ENCODE peak calls at places on chromosomes 12 and 14, in seven cellular contexts. One of them, this sample, is unnamed.

GRCh38 chr12:124480469-124481256 is 86.7 kb downstream of the NCOR2 start:
- DNase-seq in right lobe of liver: no peak
- DNase-seq in testis: peak
- DNase-seq in body of pancreas: peak
- DNase-seq in adrenal gland: peak
- DNase-seq in Peyer's patch: peak
- DNase-seq in HCT116: no peak
- DNase-seq in this sample: no peak

GRCh38 chr12:132508248-132508740 is 18.3 kb downstream of the FBRSL1 start:
- DNase-seq in right lobe of liver: no peak
- DNase-seq in testis: no peak
- DNase-seq in body of pancreas: no peak
- DNase-seq in adrenal gland: no peak
- DNase-seq in Peyer's patch: no peak
- DNase-seq in HCT116: no peak
- DNase-seq in this sample: no peak

GRCh38 chr12:46358325-46358700 is 14.3 kb downstream of the SLC38A2 start:
- DNase-seq in right lobe of liver: no peak
- DNase-seq in testis: no peak
- DNase-seq in body of pancreas: no peak
- DNase-seq in adrenal gland: no peak
- DNase-seq in Peyer's patch: no peak
- DNase-seq in HCT116: no peak
- DNase-seq in this sample: no peak

GRCh38 chr12:46224401-46224800 is 44.4 kb downstream of the SLC38A1 start:
- DNase-seq in right lobe of liver: no peak
- DNase-seq in testis: no peak
- DNase-seq in body of pancreas: peak
- DNase-seq in adrenal gland: no peak
- DNase-seq in Peyer's patch: no peak
- DNase-seq in HCT116: no peak
- DNase-seq in this sample: no peak

GRCh38 chr12:46264057-46264456 is 4.8 kb downstream of the SLC38A1 start:
- DNase-seq in right lobe of liver: no peak
- DNase-seq in testis: no peak
- DNase-seq in body of pancreas: no peak
- DNase-seq in adrenal gland: no peak
- DNase-seq in Peyer's patch: no peak
- DNase-seq in HCT116: no peak
- DNase-seq in this sample: no peak

GRCh38 chr12:15856097-15856982 is 25.8 kb upstream of the STRAP start:
- DNase-seq in right lobe of liver: peak
- DNase-seq in testis: peak
- DNase-seq in body of pancreas: peak
- DNase-seq in adrenal gland: peak
- DNase-seq in Peyer's patch: peak
- DNase-seq in HCT116: peak
- DNase-seq in this sample: no peak

GRCh38 chr12:121539908-121540307 is 40.9 kb downstream of the KDM2B start:
- DNase-seq in right lobe of liver: no peak
- DNase-seq in testis: no peak
- DNase-seq in body of pancreas: no peak
- DNase-seq in adrenal gland: no peak
- DNase-seq in Peyer's patch: no peak
- DNase-seq in HCT116: no peak
- DNase-seq in this sample: no peak

GRCh38 chr12:17954788-17955187 is 135.2 kb downstream of the RERGL start:
- DNase-seq in right lobe of liver: no peak
- DNase-seq in testis: no peak
- DNase-seq in body of pancreas: no peak
- DNase-seq in adrenal gland: no peak
- DNase-seq in Peyer's patch: no peak
- DNase-seq in HCT116: no peak
- DNase-seq in this sample: no peak

GRCh38 chr14:105255021-105255507 is 6.7 kb downstream of the BTBD6 start:
- DNase-seq in right lobe of liver: no peak
- DNase-seq in testis: no peak
- DNase-seq in body of pancreas: no peak
- DNase-seq in adrenal gland: no peak
- DNase-seq in Peyer's patch: no peak
- DNase-seq in HCT116: no peak
- DNase-seq in this sample: no peak

GRCh38 chr12:108801736-108802665 is 55.4 kb downstream of the SSH1 start:
- DNase-seq in right lobe of liver: no peak
- DNase-seq in testis: no peak
- DNase-seq in body of pancreas: no peak
- DNase-seq in adrenal gland: peak
- DNase-seq in Peyer's patch: no peak
- DNase-seq in HCT116: no peak
- DNase-seq in this sample: no peak

GRCh38 chr12:9404469-9405260 is 196.5 kb upstream of the PZP start:
- DNase-seq in right lobe of liver: no peak
- DNase-seq in testis: no peak
- DNase-seq in body of pancreas: no peak
- DNase-seq in adrenal gland: no peak
- DNase-seq in Peyer's patch: peak
- DNase-seq in HCT116: no peak
- DNase-seq in this sample: no peak

GRCh38 chr12:71840226-71840847 is 778 bp downstream of the TBC1D15 start:
- DNase-seq in right lobe of liver: no peak
- DNase-seq in testis: no peak
- DNase-seq in body of pancreas: peak
- DNase-seq in adrenal gland: no peak
- DNase-seq in Peyer's patch: no peak
- DNase-seq in HCT116: peak
- DNase-seq in this sample: no peak

GRCh38 chr14:98754343-98755025 is 517.5 kb downstream of the BCL11B start:
- DNase-seq in right lobe of liver: no peak
- DNase-seq in testis: no peak
- DNase-seq in body of pancreas: no peak
- DNase-seq in adrenal gland: no peak
- DNase-seq in Peyer's patch: no peak
- DNase-seq in HCT116: no peak
- DNase-seq in this sample: peak

DNA sequence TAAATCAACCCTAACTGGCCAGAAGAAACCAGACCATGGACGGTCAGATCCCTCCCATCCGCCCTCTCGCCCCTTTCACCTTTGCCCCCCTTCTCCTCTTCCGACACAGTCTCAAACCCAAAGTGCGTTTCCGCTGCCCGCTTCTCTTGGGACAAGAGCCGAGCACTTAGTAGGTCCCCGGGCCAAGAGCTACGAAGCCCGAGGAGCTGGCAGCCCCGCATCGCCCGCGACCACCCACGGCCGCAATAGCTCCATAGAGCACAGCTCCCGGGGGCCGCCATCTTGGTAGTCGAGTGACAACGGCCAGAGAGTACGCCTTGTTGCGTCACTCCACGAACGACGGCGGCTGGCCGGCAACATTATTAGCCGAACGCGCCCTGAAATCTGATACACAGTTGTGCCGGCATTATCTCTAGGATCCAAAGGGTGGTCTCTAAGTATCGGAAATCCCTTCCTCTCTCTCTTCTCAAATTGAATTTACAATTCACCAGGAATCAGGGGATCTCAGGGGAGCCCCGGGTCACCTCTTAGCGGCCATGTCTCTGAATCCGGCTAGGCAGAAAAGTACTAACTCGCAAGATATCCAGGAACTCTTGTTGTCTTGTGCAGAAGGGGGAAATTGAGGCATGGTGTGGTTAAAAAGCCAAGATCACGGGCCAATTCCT is at the start of gene COQ5:
- DNase-seq in right lobe of liver: peak
- DNase-seq in testis: peak
- DNase-seq in body of pancreas: peak
- DNase-seq in adrenal gland: peak
- DNase-seq in Peyer's patch: peak
- DNase-seq in HCT116: peak
- DNase-seq in this sample: no peak
- TF ChIP-seq POLR2A in right lobe of liver: peak
- TF ChIP-seq POLR2A in testis: no peak
- TF ChIP-seq POLR2A in body of pancreas: peak
- TF ChIP-seq POLR2A in adrenal gland: peak
- TF ChIP-seq POLR2A in Peyer's patch: peak
- TF ChIP-seq POLR2A in HCT116: peak
- TF ChIP-seq POLR2A in this sample: no peak

DNA sequence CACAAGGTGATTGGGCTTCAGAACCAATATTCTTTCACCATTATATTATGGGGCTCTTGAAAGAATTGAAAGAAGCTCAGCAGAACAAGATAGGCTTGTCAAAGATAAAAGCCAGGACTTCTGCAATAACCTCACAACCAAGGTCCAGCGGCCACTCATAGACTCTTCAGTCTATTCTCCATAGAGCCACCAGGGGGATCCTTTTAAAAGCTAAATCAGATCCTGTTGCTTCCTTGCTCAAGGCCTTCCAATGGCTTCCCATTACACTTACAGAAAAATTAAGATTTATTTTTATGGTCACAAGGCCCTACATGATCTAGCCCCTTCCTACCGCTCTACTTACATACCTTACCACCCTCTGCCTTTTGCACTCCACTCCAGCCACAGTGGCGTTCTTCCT is 169.6 kb downstream of the C12orf42 start:
- DNase-seq in right lobe of liver: no peak
- DNase-seq in testis: no peak
- DNase-seq in body of pancreas: no peak
- DNase-seq in adrenal gland: no peak
- DNase-seq in Peyer's patch: no peak
- DNase-seq in HCT116: peak
- DNase-seq in this sample: no peak
- TF ChIP-seq CTCF in right lobe of liver: no peak
- TF ChIP-seq CTCF in testis: no peak
- TF ChIP-seq CTCF in body of pancreas: no peak
- TF ChIP-seq CTCF in adrenal gland: no peak
- TF ChIP-seq CTCF in Peyer's patch: no peak
- TF ChIP-seq CTCF in HCT116: peak
- TF ChIP-seq CTCF in this sample: no peak

GRCh38 chr12:93798752-93799151 is 121.6 kb downstream of the CRADD start:
- DNase-seq in right lobe of liver: no peak
- DNase-seq in testis: no peak
- DNase-seq in body of pancreas: no peak
- DNase-seq in adrenal gland: no peak
- DNase-seq in Peyer's patch: no peak
- DNase-seq in HCT116: no peak
- DNase-seq in this sample: no peak
- TF ChIP-seq POLR2A in right lobe of liver: no peak
- TF ChIP-seq POLR2A in testis: no peak
- TF ChIP-seq POLR2A in body of pancreas: no peak
- TF ChIP-seq POLR2A in adrenal gland: no peak
- TF ChIP-seq POLR2A in Peyer's patch: no peak
- TF ChIP-seq POLR2A in HCT116: no peak
- TF ChIP-seq POLR2A in this sample: no peak

GRCh38 chr14:79631276-79631675 is 580.0 kb downstream of the DIO2 start:
- DNase-seq in right lobe of liver: peak
- DNase-seq in testis: peak
- DNase-seq in body of pancreas: no peak
- DNase-seq in adrenal gland: no peak
- DNase-seq in Peyer's patch: no peak
- DNase-seq in HCT116: no peak
- DNase-seq in this sample: no peak
- TF ChIP-seq CTCF in right lobe of liver: no peak
- TF ChIP-seq CTCF in testis: no peak
- TF ChIP-seq CTCF in body of pancreas: no peak
- TF ChIP-seq CTCF in adrenal gland: no peak
- TF ChIP-seq CTCF in Peyer's patch: no peak
- TF ChIP-seq CTCF in HCT116: no peak
- TF ChIP-seq CTCF in this sample: no peak

GRCh38 chr14:21092147-21093011 is 6.1 kb downstream of the ZNF219 start:
- DNase-seq in right lobe of liver: peak
- DNase-seq in testis: peak
- DNase-seq in body of pancreas: peak
- DNase-seq in adrenal gland: peak
- DNase-seq in Peyer's patch: peak
- DNase-seq in HCT116: peak
- DNase-seq in this sample: no peak
- TF ChIP-seq POLR2A in right lobe of liver: no peak
- TF ChIP-seq POLR2A in testis: no peak
- TF ChIP-seq POLR2A in body of pancreas: no peak
- TF ChIP-seq POLR2A in adrenal gland: no peak
- TF ChIP-seq POLR2A in Peyer's patch: no peak
- TF ChIP-seq POLR2A in HCT116: no peak
- TF ChIP-seq POLR2A in this sample: no peak

DNA sequence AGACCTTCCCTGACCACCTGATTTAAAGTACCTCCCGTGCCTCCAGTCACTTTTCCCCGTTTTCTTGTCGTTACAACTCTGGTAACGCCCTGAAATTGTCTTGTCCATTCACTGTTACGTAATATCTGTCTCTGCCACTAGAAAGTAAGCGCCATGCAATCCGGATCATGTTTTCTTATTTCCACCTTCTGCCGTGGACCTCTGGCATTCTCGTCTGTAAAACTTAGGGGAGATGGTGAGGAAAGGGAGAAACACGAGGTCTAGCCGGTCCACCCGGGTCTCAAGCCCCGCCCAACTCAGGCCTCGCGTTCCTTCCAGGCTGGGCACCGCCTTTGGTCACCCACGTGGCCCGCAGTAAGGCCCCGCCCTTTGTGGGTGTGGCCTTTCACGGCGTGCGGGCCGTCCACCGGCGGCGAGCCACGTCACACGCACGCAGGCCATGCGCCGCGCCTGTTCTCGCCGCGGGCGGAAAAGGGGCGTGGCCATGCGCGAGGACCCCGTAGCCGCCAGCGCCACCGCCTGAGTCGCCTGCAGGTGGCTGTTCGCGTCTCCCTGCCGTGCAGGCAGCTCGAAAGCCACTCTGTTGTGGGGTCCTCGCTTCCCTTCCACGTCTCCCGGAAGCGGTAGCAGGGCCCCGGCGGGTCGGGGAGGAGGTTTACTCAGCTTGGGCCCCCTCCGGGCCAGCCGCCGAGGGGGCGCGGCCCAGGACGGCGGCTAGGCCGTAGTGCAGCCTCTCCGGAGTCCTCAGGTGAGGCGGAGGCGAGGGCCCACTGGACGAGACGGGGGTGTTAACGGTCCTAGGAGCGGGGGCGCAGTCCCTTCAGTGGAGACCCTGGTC is at the start of gene GOLGA5:
- DNase-seq in right lobe of liver: peak
- DNase-seq in testis: peak
- DNase-seq in body of pancreas: peak
- DNase-seq in adrenal gland: peak
- DNase-seq in Peyer's patch: peak
- DNase-seq in HCT116: peak
- DNase-seq in this sample: peak
- TF ChIP-seq CTCF in right lobe of liver: no peak
- TF ChIP-seq CTCF in testis: peak
- TF ChIP-seq CTCF in body of pancreas: peak
- TF ChIP-seq CTCF in adrenal gland: no peak
- TF ChIP-seq CTCF in Peyer's patch: peak
- TF ChIP-seq CTCF in HCT116: no peak
- TF ChIP-seq CTCF in this sample: no peak

GRCh38 chr14:21476925-21477681 is at the start of the genes RAB2B and TOX4:
- DNase-seq in right lobe of liver: peak
- DNase-seq in testis: peak
- DNase-seq in body of pancreas: peak
- DNase-seq in adrenal gland: peak
- DNase-seq in Peyer's patch: peak
- DNase-seq in HCT116: peak
- DNase-seq in this sample: peak
- TF ChIP-seq POLR2A in right lobe of liver: peak
- TF ChIP-seq POLR2A in testis: no peak
- TF ChIP-seq POLR2A in body of pancreas: no peak
- TF ChIP-seq POLR2A in adrenal gland: peak
- TF ChIP-seq POLR2A in Peyer's patch: peak
- TF ChIP-seq POLR2A in HCT116: no peak
- TF ChIP-seq POLR2A in this sample: no peak

GRCh38 chr12:112891093-112892024 is 15.4 kb upstream of the OAS1 start:
- DNase-seq in right lobe of liver: no peak
- DNase-seq in testis: peak
- DNase-seq in body of pancreas: peak
- DNase-seq in adrenal gland: peak
- DNase-seq in Peyer's patch: no peak
- DNase-seq in HCT116: no peak
- DNase-seq in this sample: no peak
- TF ChIP-seq CTCF in right lobe of liver: no peak
- TF ChIP-seq CTCF in testis: no peak
- TF ChIP-seq CTCF in body of pancreas: no peak
- TF ChIP-seq CTCF in adrenal gland: no peak
- TF ChIP-seq CTCF in Peyer's patch: no peak
- TF ChIP-seq CTCF in HCT116: no peak
- TF ChIP-seq CTCF in this sample: no peak

This sample was measured in vagina.